ENCODE peak calls at places on chromosome 14, in seven cellular contexts. I, U, T, Y, Z, V and A are unnamed samples.

GRCh38 chr14:69079188-69079742 is 73.7 kb downstream of the DCAF5 start:
- DNase-seq in V (no peak), I (no peak), U (peak; percentile 62), Y (peak; percentile 86), T (peak; percentile 93), Z (peak; percentile 78), A (no peak)

GRCh38 chr14:51182166-51182565 is 57.9 kb upstream of the TMX1 start:
- DNase-seq in V (no peak), Y (peak; percentile 7), Z (peak; percentile 60), U (no peak), T (peak; percentile 8), I (no peak), A (no peak)

GRCh38 chr14:101905614-101906013 is 58.8 kb upstream of the DYNC1H1 start:
- DNase-seq in T (no peak), I (no peak), Z (no peak), U (no peak), V (no peak), Y (no peak), A (no peak)

GRCh38 chr14:50560929-50561280 is 960 bp downstream of the ATL1 start:
- DNase-seq in U (no peak), I (peak; percentile 95), V (no peak), Z (no peak), Y (peak; percentile 76), T (peak; percentile 53), A (peak; percentile 91)

GRCh38 chr14:22822619-22823551 is 6.8 kb upstream of the MRPL52 start:
- DNase-seq in V (peak; percentile 83), Z (peak; percentile 71), I (peak; percentile 87), T (peak; percentile 69), U (peak; percentile 78), Y (peak; percentile 90), A (peak; percentile 86)

GRCh38 chr14:104145826-104146642 is 7.6 kb downstream of the KIF26A start:
- DNase-seq in V (no peak), Z (no peak), U (no peak), T (no peak), I (peak; percentile 62), Y (no peak), A (no peak)

GRCh38 chr14:88140874-88141273 is 135.9 kb downstream of the GPR65 start:
- DNase-seq in U (no peak), I (no peak), V (no peak), Z (no peak), T (no peak), Y (no peak), A (no peak)

GRCh38 chr14:20247651-20248246 is 8.7 kb downstream of the OR11H4 start:
- DNase-seq in T (no peak), V (peak; percentile 31), Y (no peak), Z (no peak), U (no peak), I (no peak), A (peak; percentile 36)

GRCh38 chr14:90295870-90296516 is 35.7 kb downstream of the NRDE2 start:
- DNase-seq in Y (peak; percentile 52), V (no peak), Z (no peak), T (no peak), U (no peak), I (no peak), A (peak; percentile 86)

GRCh38 chr14:77889971-77890442 is 90.1 kb downstream of the ADCK1 start:
- DNase-seq in Y (peak; percentile 90), Z (peak; percentile 85), T (no peak), U (no peak), I (no peak), V (no peak), A (no peak)

GRCh38 chr14:100241279-100241678 is 2.3 kb downstream of the YY1 start:
- DNase-seq in Y (no peak), U (no peak), I (no peak), T (peak; percentile 17), V (no peak), Z (no peak), A (no peak)

GRCh38 chr14:32693114-32693513 is 245.6 kb upstream of the NPAS3 start:
- DNase-seq in Y (peak; percentile 47), V (no peak), I (no peak), Z (peak; percentile 93), T (peak; percentile 23), U (no peak), A (no peak)

GRCh38 chr14:58059121-58059520 is 92.9 kb downstream of the ARMH4 start:
- DNase-seq in Y (no peak), V (no peak), U (no peak), T (no peak), Z (no peak), I (no peak), A (no peak)

GRCh38 chr14:94941311-94941710 is 171.4 kb upstream of the GSC start:
- DNase-seq in T (no peak), V (no peak), Y (no peak), Z (no peak), U (no peak), I (no peak), A (no peak)

GRCh38 chr14:97336179-97336578 is 539.0 kb downstream of the VRK1 start:
- DNase-seq in Y (no peak), I (no peak), V (no peak), Z (no peak), T (no peak), U (no peak), A (no peak)